ENCODE peak calls at places on chromosomes 2 and 18, in nine cellular contexts. Y, G, X, L, A, Q, O, P and M are unnamed samples.

GRCh38 chr2:231935207-231935524 is 9.0 kb upstream of the NPPC start:
- DNase-seq in Y (no peak), G (peak), X (no peak), L (no peak), A (no peak), Q (no peak), O (no peak), P (no peak), M (peak)

GRCh38 chr18:54257015-54257414 is 12.3 kb upstream of the POLI start:
- DNase-seq in Y (no peak), G (no peak), X (no peak), L (no peak), A (no peak), Q (no peak), O (no peak), P (no peak), M (no peak)

GRCh38 chr2:215161301-215161829 is 22.9 kb upstream of the ABCA12 start:
- DNase-seq in Y (no peak), G (no peak), X (no peak), L (no peak), A (no peak), Q (no peak), O (no peak), P (no peak), M (no peak)

GRCh38 chr2:217746741-217747287 is 256.0 kb downstream of the TNS1 start:
- DNase-seq in Y (no peak), G (no peak), X (no peak), L (no peak), A (no peak), Q (no peak), O (no peak), P (no peak), M (no peak)

GRCh38 chr18:79139206-79139605 is 70.0 kb downstream of the ATP9B start:
- DNase-seq in Y (peak), G (no peak), X (no peak), L (no peak), A (peak), Q (no peak), O (no peak), P (peak), M (no peak)

GRCh38 chr2:53575606-53576360 is 191.8 kb upstream of the CHAC2 start:
- DNase-seq in Y (no peak), G (peak), X (no peak), L (no peak), A (no peak), Q (no peak), O (no peak), P (no peak), M (no peak)

GRCh38 chr18:65523461-65523860 is 227.4 kb upstream of the CDH7 start:
- DNase-seq in Y (no peak), G (no peak), X (peak), L (no peak), A (no peak), Q (no peak), O (no peak), P (no peak), M (no peak)

GRCh38 chr2:223108376-223109100 is 56.5 kb downstream of the KCNE4 start:
- DNase-seq in Y (no peak), G (no peak), X (no peak), L (no peak), A (no peak), Q (no peak), O (no peak), P (no peak), M (no peak)

GRCh38 chr2:17426708-17427107 is 91.5 kb downstream of the RAD51AP2 start:
- DNase-seq in Y (no peak), G (no peak), X (no peak), L (no peak), A (no peak), Q (no peak), O (no peak), P (no peak), M (no peak)

GRCh38 chr2:158204741-158205165 is 103.1 kb downstream of the UPP2 start:
- DNase-seq in Y (no peak), G (no peak), X (no peak), L (no peak), A (no peak), Q (no peak), O (no peak), P (no peak), M (no peak)

GRCh38 chr2:103401621-103402020 is 639.8 kb downstream of the TMEM182 start:
- DNase-seq in Y (no peak), G (no peak), X (peak), L (no peak), A (no peak), Q (no peak), O (no peak), P (no peak), M (no peak)

GRCh38 chr2:42074661-42075060 is 26.8 kb downstream of the PKDCC start:
- DNase-seq in Y (no peak), G (no peak), X (no peak), L (no peak), A (no peak), Q (no peak), O (no peak), P (no peak), M (no peak)

GRCh38 chr2:122056853-122057252 is 301.4 kb downstream of the TSN start:
- DNase-seq in Y (no peak), G (no peak), X (no peak), L (no peak), A (no peak), Q (no peak), O (no peak), P (no peak), M (no peak)

GRCh38 chr2:136664713-136665112 is 100.6 kb upstream of the THSD7B start:
- DNase-seq in Y (no peak), G (no peak), X (no peak), L (no peak), A (no peak), Q (no peak), O (no peak), P (no peak), M (no peak)